ENCODE peak calls at places on chromosomes 4 and X, in five cellular contexts. T is SK-N-SH, V is GM23338, B is neural progenitor cell, R is MM.1S. S is an unnamed sample.

GRCh38 chrX:34866636-34867035 is 76.0 kb upstream of the FAM47B start:
- DNase-seq in V (no peak), B (no peak), T (no peak), R (no peak), S (peak)

GRCh38 chr4:1244081-1244977 is 4.6 kb downstream of the CTBP1 start:
- DNase-seq in T (peak), V (no peak), R (no peak), B (no peak), S (peak)

GRCh38 chr4:151950993-151951726 is 190.4 kb upstream of the GATB start:
- DNase-seq in B (no peak), V (no peak), R (no peak), T (no peak), S (peak)

GRCh38 chr4:6527259-6527658 is 47.7 kb upstream of the MAN2B2 start:
- DNase-seq in R (no peak), B (no peak), T (no peak), V (no peak), S (no peak)

GRCh38 chr4:64670647-64671046 is 261.4 kb upstream of the TECRL start:
- DNase-seq in V (no peak), B (no peak), R (no peak), T (no peak), S (no peak)

GRCh38 chrX:19904778-19905367 is 17.5 kb upstream of the SH3KBP1 start:
- DNase-seq in B (peak), V (peak), R (peak), T (peak), S (peak)

GRCh38 chrX:55636109-55636508 is 12.9 kb downstream of the FOXR2 start:
- DNase-seq in V (no peak), B (no peak), R (no peak), T (no peak), S (no peak)

GRCh38 chrX:129698150-129698549 is 40.6 kb upstream of the XPNPEP2 start:
- DNase-seq in R (no peak), T (no peak), V (no peak), B (no peak), S (no peak)

GRCh38 chr4:15965325-15965724 is 2.4 kb upstream of the FGFBP2 start:
- DNase-seq in R (no peak), V (no peak), T (no peak), B (no peak), S (no peak)

GRCh38 chr4:4945021-4945420 is 74.2 kb downstream of the CYTL1 start:
- DNase-seq in V (no peak), R (no peak), B (no peak), T (no peak), S (no peak)

DNA sequence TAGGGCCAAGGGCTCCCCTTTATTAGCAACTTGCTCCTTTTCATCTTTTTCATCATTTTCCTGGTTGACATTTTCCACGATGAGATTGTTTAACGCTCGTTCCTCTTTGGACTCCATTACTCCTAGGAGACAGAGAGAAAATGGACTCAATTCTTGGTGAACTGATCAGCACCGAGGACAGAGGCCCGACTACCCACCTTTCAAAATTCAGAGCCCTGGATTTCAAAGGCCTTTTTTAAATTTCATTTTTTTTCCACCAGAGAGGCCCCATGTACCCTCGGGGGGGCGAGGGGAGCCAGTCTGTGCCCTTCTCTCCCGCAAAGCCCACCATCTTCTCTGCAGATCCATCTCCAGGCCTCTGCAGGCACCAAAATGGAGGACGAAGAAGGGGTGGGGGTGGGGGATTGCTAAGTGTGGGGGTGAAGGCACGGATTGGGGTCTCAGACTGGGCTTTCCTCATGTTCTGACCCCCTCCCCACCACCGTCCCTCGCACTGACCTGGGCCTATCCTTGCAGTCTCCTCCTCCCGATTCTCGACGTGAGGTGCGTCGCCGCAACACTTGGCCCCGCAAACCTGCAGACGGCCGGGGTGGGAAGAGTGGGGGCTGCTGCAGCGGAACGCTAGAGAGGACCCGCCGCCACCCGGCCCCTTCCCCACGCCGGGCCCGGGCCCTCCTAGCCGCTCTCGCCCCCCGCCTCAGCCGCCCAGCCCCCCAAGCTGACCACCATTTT is 764 bp downstream of the BEX2 start:
- DNase-seq in T (peak), R (no peak), B (peak), V (peak), S (no peak)
- H3K4me2 ChIP-seq in T (peak), R (peak), B (peak), V (peak), S (peak)

DNA sequence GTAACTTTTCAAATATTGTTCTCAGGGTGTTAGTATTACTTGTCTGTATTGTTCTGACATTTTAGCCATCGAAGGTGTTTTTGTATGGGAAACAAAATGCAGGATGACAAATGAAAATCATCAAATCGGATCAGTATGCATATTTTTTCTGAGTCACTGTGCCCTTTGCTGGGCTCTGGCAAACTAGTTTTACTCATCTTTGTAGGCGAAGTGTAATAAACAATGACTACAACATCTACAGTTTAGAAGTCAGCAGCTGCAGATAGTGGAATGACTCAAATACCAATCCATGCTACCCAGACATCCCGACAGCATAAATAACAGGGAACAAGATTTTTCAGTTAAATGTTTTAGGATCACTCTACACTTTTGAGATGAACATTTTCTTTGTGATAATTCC is 557.3 kb upstream of the TENM3 start:
- DNase-seq in V (no peak), B (no peak), R (no peak), T (no peak), S (peak)
- TF ChIP-seq EZH2phosphoT487 in V (no peak), B (no peak), R (no peak), T (no peak), S (no peak)

GRCh38 chr4:119038465-119038864 is 97.2 kb upstream of the MYOZ2 start:
- DNase-seq in R (no peak), B (no peak), V (no peak), T (no peak), S (peak)
- H3K4me2 ChIP-seq in R (no peak), B (no peak), V (no peak), T (no peak), S (peak)

GRCh38 chr4:147793973-147794690 is 62.2 kb downstream of the ARHGAP10 start:
- DNase-seq in V (no peak), T (no peak), R (no peak), B (no peak), S (no peak)

GRCh38 chr4:147801820-147802219 is 69.9 kb downstream of the ARHGAP10 start:
- DNase-seq in T (no peak), R (no peak), B (peak), V (no peak), S (no peak)

GRCh38 chr4:147802346-147802745 is 70.5 kb downstream of the ARHGAP10 start:
- DNase-seq in R (no peak), T (no peak), B (no peak), V (no peak), S (no peak)

GRCh38 chr4:147794787-147795413 is 63.0 kb downstream of the ARHGAP10 start:
- DNase-seq in R (no peak), T (no peak), B (no peak), V (no peak), S (no peak)

GRCh38 chr4:147799986-147800555 is 68.2 kb downstream of the ARHGAP10 start:
- DNase-seq in R (peak), T (no peak), V (no peak), B (peak), S (no peak)
- TF ChIP-seq EZH2phosphoT487 in R (no peak), T (no peak), V (no peak), B (no peak), S (no peak)

GRCh38 chr4:147485167-147485566 is 4.3 kb downstream of the EDNRA start:
- DNase-seq in V (no peak), R (no peak), B (no peak), T (no peak), S (no peak)

GRCh38 chr4:147487616-147488015 is 6.7 kb downstream of the EDNRA start:
- DNase-seq in T (no peak), R (no peak), B (no peak), V (no peak), S (no peak)

GRCh38 chr4:147491076-147491475 is 10.2 kb downstream of the EDNRA start:
- DNase-seq in B (no peak), T (no peak), R (no peak), V (no peak), S (no peak)

GRCh38 chr4:147492301-147492700 is 11.4 kb downstream of the EDNRA start:
- DNase-seq in V (no peak), B (no peak), R (no peak), T (no peak), S (no peak)

GRCh38 chr4:147488551-147488950 is 7.7 kb downstream of the EDNRA start:
- DNase-seq in T (no peak), V (no peak), B (no peak), R (no peak), S (peak)
- H3K4me2 ChIP-seq in T (no peak), V (no peak), B (no peak), R (no peak), S (no peak)